ENCODE peak calls at places on chromosomes 1 and 21, in eight cellular contexts. F, O, K, R, N, G, A and E are unnamed samples. For H3K27me3, the result is how much of the 10 kb centered on the place peaks cover.

GRCh38 chr1:15352122-15352957 is 57.3 kb upstream of the EFHD2 start:
- DNase-seq in F (no peak), O (peak), K (peak), R (no peak), N (no peak), G (no peak), A (peak), E (no peak)

GRCh38 chr1:209397910-209398309 is 185.6 kb upstream of the CAMK1G start:
- DNase-seq in F (no peak), O (no peak), K (no peak), R (no peak), N (no peak), G (no peak), A (no peak), E (no peak)

GRCh38 chr21:34881421-34881820 is 167.7 kb downstream of the RUNX1 start:
- DNase-seq in F (no peak), O (peak), K (no peak), R (no peak), N (no peak), G (no peak), A (no peak), E (peak)

GRCh38 chr1:223014142-223014873 is 128.7 kb downstream of the TLR5 start:
- DNase-seq in F (no peak), O (no peak), K (no peak), R (no peak), N (no peak), G (no peak), A (no peak), E (no peak)

GRCh38 chr1:202781180-202781579 is 27.0 kb downstream of the KDM5B start:
- DNase-seq in F (no peak), O (no peak), K (no peak), R (no peak), N (no peak), G (no peak), A (no peak), E (no peak)

GRCh38 chr1:228107636-228108035 is 1.5 kb downstream of the MRPL55 start:
- DNase-seq in F (no peak), O (no peak), K (no peak), R (no peak), N (peak), G (no peak), A (no peak), E (no peak)

GRCh38 chr1:183635112-183635605 is 424 bp downstream of the ARPC5 start:
- DNase-seq in F (peak), O (peak), K (no peak), R (peak), N (peak), G (no peak), A (no peak), E (no peak)

GRCh38 chr1:157069596-157069995 is 24.1 kb upstream of the ARHGEF11 start:
- DNase-seq in F (no peak), O (no peak), K (no peak), R (no peak), N (no peak), G (no peak), A (no peak), E (peak)

GRCh38 chr1:78716186-78716585 is 66.6 kb downstream of the IFI44 start:
- DNase-seq in F (no peak), O (no peak), K (no peak), R (no peak), N (no peak), G (no peak), A (no peak), E (no peak)

GRCh38 chr1:239288964-239289535 is 97.3 kb upstream of the CHRM3 start:
- DNase-seq in F (no peak), O (no peak), K (no peak), R (no peak), N (no peak), G (no peak), A (no peak), E (no peak)

GRCh38 chr1:59171788-59172187 is 125.1 kb upstream of the FGGY start:
- DNase-seq in F (no peak), O (peak), K (no peak), R (no peak), N (no peak), G (no peak), A (no peak), E (no peak)

GRCh38 chr1:2255420-2256369 is 27.6 kb downstream of the SKI start:
- DNase-seq in F (no peak), O (peak), K (no peak), R (no peak), N (no peak), G (no peak), A (peak), E (no peak)

GRCh38 chr1:38783659-38784229 is 75.8 kb downstream of the RRAGC start:
- DNase-seq in F (no peak), O (peak), K (no peak), R (no peak), N (no peak), G (no peak), A (peak), E (no peak)

GRCh38 chr1:3651939-3652537 is at the start of gene TP73:
- DNase-seq in F (no peak), O (peak), K (no peak), R (no peak), N (peak), G (no peak), A (no peak), E (no peak)

GRCh38 chr1:53583021-53583902 is 124.1 kb downstream of the DMRTB1 start:
- DNase-seq in F (no peak), O (no peak), K (no peak), R (no peak), N (no peak), G (peak), A (no peak), E (no peak)

GRCh38 chr1:220526294-220526693 is 1.6 kb upstream of the MARK1 start:
- DNase-seq in F (peak), O (peak), K (no peak), R (no peak), N (no peak), G (no peak), A (peak), E (no peak)

GRCh38 chr1:63326473-63327380 is 4.4 kb downstream of the FOXD3 start:
- DNase-seq in F (peak), O (peak), K (no peak), R (no peak), N (no peak), G (no peak), A (no peak), E (no peak)

GRCh38 chr1:85289207-85289847 is 12.9 kb upstream of the BCL10 start:
- DNase-seq in F (no peak), O (peak), K (no peak), R (no peak), N (no peak), G (peak), A (no peak), E (no peak)

GRCh38 chr1:21300774-21301173 is 10.5 kb upstream of the ECE1 start:
- DNase-seq in F (no peak), O (peak), K (no peak), R (no peak), N (no peak), G (no peak), A (no peak), E (no peak)

GRCh38 chr1:43557744-43558245 is 27.1 kb downstream of the PTPRF start:
- DNase-seq in F (no peak), O (no peak), K (peak), R (no peak), N (no peak), G (no peak), A (no peak), E (no peak)

GRCh38 chr1:179083031-179083345 is 1.1 kb downstream of the TOR3A start:
- DNase-seq in F (no peak), O (no peak), K (no peak), R (no peak), N (no peak), G (no peak), A (no peak), E (no peak)

GRCh38 chr21:40548134-40548533 is 298.8 kb downstream of the DSCAM start:
- DNase-seq in F (no peak), O (no peak), K (no peak), R (no peak), N (no peak), G (no peak), A (no peak), E (peak)

GRCh38 chr1:209714338-209714737 is 9.7 kb downstream of the HSD11B1 start:
- DNase-seq in F (no peak), O (no peak), K (no peak), R (no peak), N (no peak), G (no peak), A (no peak), E (no peak)

GRCh38 chr1:93778457-93778856 is 96.8 kb upstream of the BCAR3 start:
- DNase-seq in F (no peak), O (no peak), K (no peak), R (no peak), N (no peak), G (no peak), A (no peak), E (no peak)

GRCh38 chr1:3775498-3776230 is 3.1 kb downstream of the SMIM1 start:
- DNase-seq in F (peak), O (peak), K (no peak), R (no peak), N (peak), G (no peak), A (peak), E (no peak)

GRCh38 chr1:2443285-2444137 is 31.1 kb upstream of the PEX10 start:
- DNase-seq in F (peak), O (no peak), K (no peak), R (no peak), N (no peak), G (no peak), A (no peak), E (no peak)

GRCh38 chr1:43513471-43514173 is 17.1 kb upstream of the PTPRF start:
- DNase-seq in F (no peak), O (peak), K (no peak), R (no peak), N (no peak), G (no peak), A (no peak), E (no peak)

GRCh38 chr1:182198006-182198605 is 136.6 kb upstream of the ZNF648 start:
- DNase-seq in F (no peak), O (peak), K (no peak), R (no peak), N (no peak), G (no peak), A (no peak), E (no peak)

GRCh38 chr1:196380311-196380710 is 227.9 kb downstream of the KCNT2 start:
- DNase-seq in F (no peak), O (no peak), K (no peak), R (no peak), N (no peak), G (no peak), A (no peak), E (no peak)

DNA sequence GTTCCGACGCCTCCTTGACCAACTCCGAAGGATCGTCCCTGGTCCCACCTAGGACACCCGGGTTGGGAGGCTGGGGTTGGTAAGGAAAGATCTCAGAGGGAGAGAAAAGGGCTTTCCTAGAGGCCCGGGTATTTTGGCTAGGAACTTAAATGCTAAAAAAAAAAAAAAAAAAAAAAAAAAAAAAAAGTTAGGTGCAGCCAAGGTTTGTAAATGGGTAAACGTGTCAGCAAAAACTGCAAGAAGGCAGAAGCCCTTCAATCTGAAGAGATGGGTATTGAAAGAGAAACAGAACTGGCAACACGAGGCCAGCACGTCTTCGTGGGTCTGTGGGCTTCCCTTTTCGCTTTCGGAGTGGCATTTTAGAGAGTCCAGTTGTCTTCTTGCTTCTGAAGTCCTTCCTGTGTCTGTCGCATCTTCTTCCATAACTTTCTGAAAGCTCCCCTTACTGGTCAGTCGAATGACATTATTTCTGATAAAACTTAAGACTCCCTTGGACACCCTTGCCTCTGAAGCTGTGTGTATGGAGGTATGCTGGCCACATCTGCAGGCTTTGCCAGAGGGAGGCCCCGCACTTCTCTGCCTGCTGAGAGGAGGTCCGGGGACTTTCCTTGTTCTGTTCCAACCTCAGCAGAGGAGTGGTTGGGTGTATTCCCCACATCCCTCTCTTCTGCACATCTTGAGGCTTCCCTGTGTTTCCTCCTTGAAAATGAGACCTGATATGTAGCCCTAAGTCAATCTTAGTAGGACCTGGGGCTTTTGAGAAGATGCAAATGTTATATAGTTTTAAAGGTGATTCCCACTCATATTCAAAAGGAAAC is 745 bp downstream of the RCSD1 start:
- DNase-seq in F (peak), O (no peak), K (no peak), R (no peak), N (no peak), G (no peak), A (no peak), E (no peak)
- H3K27me3 ChIP-seq in F (under half), O (under half), K (under half), R (under half), N (under half), G (under half), A (half or more), E (under half)

GRCh38 chr1:110636149-110636935 is 30.2 kb upstream of the KCNA2 start:
- DNase-seq in F (no peak), O (no peak), K (no peak), R (no peak), N (no peak), G (no peak), A (no peak), E (no peak)
- H3K27me3 ChIP-seq in F (under half), O (under half), K (under half), R (under half), N (under half), G (under half), A (under half), E (under half)

DNA sequence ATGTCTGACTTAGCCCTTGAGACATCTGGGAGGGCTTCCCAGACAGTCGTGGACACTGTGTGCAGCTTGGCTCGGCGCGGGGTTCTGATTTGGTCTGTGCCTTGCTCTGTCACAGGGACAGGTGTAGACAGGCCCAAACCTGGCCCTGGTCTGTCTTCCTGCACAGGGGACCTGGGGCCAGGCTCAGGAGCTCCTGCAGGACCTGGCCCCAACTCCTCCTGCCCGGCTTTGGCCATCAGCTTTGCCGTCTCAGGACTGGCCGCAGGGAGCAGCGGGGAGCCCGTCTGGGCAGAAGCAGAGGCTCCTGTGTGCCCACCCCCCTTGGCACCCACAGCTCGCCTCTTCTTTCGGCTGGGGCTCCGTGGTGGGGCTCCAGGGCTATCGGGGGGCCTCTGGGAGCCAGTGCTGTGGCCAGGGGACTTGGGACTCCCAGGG is 1.7 kb downstream of the PERM1 start:
- DNase-seq in F (no peak), O (no peak), K (no peak), R (no peak), N (peak), G (no peak), A (no peak), E (no peak)
- H3K27me3 ChIP-seq in F (under half), O (under half), K (under half), R (under half), N (under half), G (under half), A (half or more), E (under half)

DNA sequence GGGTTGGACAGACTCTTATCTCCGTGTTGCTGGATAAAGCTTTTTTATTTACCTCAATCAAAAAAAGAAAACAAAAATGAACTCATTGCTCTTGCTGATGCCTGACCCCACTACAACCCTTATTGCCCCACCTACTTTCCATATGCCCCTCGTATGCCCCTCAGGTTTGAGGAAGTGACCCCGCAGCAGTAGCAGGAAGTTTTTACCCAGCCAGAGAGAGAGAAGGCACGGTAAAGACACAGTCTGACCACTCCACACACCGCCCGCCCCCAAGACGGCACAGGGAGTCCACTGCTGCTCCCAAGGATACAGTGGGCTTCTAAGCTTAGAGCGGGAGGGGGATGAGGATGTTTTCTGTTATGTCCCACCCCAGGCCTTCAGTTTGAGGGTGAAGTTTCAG is 9.8 kb downstream of the PLEKHO1 start:
- DNase-seq in F (no peak), O (no peak), K (no peak), R (no peak), N (no peak), G (no peak), A (no peak), E (no peak)
- H3K27me3 ChIP-seq in F (under half), O (under half), K (under half), R (under half), N (under half), G (under half), A (under half), E (under half)

GRCh38 chr1:159827102-159827490 is 423 bp downstream of the SLAMF8 start:
- DNase-seq in F (no peak), O (no peak), K (no peak), R (no peak), N (no peak), G (no peak), A (no peak), E (no peak)
- H3K27me3 ChIP-seq in F (under half), O (under half), K (under half), R (under half), N (under half), G (under half), A (under half), E (under half)